ENCODE peak calls at places on chromosomes 3 and 15, in seven cellular contexts. I is A549, U is GM12891, Q is tibial nerve, P is Peyer's patch, T is ovary, M is stomach. R is an unnamed sample.
A peak's percentile ranks its signal among the peaks of the same experiment; 100 is the strongest.

GRCh38 chr15:44537728-44538240 is 837 bp downstream of the EIF3J start:
- DNase-seq in P (no peak), Q (peak; percentile 9), I (peak; percentile 25), M (no peak), U (no peak), T (no peak), R (no peak)

GRCh38 chr3:191915717-191916116 is 454.8 kb downstream of the PYDC2 start:
- DNase-seq in M (no peak), P (no peak), T (no peak), U (no peak), I (no peak), Q (no peak), R (no peak)

GRCh38 chr15:38398134-38398533 is 55.8 kb upstream of the FAM98B start:
- DNase-seq in U (no peak), P (peak; percentile 48), Q (peak; percentile 71), I (no peak), M (no peak), T (peak; percentile 52), R (peak; percentile 52)

GRCh38 chr15:97804950-97805349 is 155.6 kb upstream of the ARRDC4 start:
- DNase-seq in P (no peak), Q (no peak), I (no peak), M (no peak), U (no peak), T (no peak), R (no peak)

GRCh38 chr3:66386925-66387650 is 113.7 kb downstream of the LRIG1 start:
- DNase-seq in I (no peak), U (no peak), M (no peak), P (no peak), Q (no peak), T (no peak), R (no peak)

GRCh38 chr3:13550791-13551360 is 2.0 kb downstream of the FBLN2 start:
- DNase-seq in I (no peak), T (no peak), P (no peak), M (no peak), U (no peak), Q (no peak), R (no peak)

GRCh38 chr15:77419050-77419835 is 661 bp downstream of the PEAK1 start:
- DNase-seq in T (peak; percentile 74), M (peak; percentile 27), P (peak; percentile 65), U (peak; percentile 28), Q (peak; percentile 10), I (peak; percentile 45), R (peak; percentile 54)

GRCh38 chr15:81524496-81524895 is 150.5 kb upstream of the TMC3 start:
- DNase-seq in T (no peak), Q (no peak), M (no peak), U (no peak), P (no peak), I (no peak), R (no peak)

GRCh38 chr3:133934996-133935842 is 39.5 kb upstream of the RAB6B start:
- DNase-seq in M (peak; percentile 23), P (peak; percentile 37), Q (no peak), I (no peak), U (no peak), T (no peak), R (no peak)

GRCh38 chr3:25033407-25034029 is 394.5 kb upstream of the RARB start:
- DNase-seq in P (no peak), I (peak; percentile 60), U (peak; percentile 14), T (no peak), M (peak; percentile 26), Q (peak; percentile 16), R (peak; percentile 72)

GRCh38 chr3:150760431-150761200 is 2.4 kb downstream of the SIAH2 start:
- DNase-seq in T (no peak), P (no peak), I (no peak), M (no peak), U (no peak), Q (no peak), R (no peak)

GRCh38 chr3:150763841-150764483 is 993 bp upstream of the SIAH2 start:
- DNase-seq in T (peak; percentile 71), Q (peak; percentile 50), P (peak; percentile 89), U (no peak), M (peak; percentile 78), I (peak; percentile 64), R (peak; percentile 74)

GRCh38 chr3:150763122-150763840 is at the start of gene SIAH2:
- DNase-seq in I (peak; percentile 93), T (peak; percentile 92), U (peak; percentile 69), Q (peak; percentile 85), M (peak; percentile 93), P (peak; percentile 97), R (peak; percentile 92)

GRCh38 chr3:150761831-150762661 is 923 bp downstream of the SIAH2 start:
- DNase-seq in I (peak; percentile 78), P (peak; percentile 76), U (no peak), M (peak; percentile 64), Q (peak; percentile 65), T (peak; percentile 71), R (peak; percentile 87)

DNA sequence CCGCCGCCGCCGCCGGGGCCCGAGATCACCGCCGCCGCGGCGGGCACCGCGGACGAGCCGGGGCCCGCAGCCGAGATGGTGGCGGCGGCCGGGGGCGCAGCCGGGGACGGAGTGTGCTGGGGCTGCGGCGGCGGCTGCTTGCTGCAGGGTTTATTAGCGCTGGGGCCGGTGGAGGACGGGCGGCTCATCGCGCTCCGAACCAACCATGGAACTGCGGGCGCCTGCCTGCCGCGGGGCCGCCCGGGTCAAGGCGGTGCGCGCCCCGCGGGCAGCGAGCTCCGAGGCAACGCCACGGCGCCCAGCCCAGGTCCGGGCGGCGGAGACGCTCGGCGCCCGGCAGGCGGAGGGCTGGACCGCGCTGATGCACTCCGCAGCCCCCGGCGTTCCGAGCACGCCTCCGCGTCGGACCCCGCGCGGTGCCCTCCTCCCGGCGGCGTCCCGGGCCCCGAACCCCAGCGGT is 277 bp downstream of the SIAH2 start:
- DNase-seq in T (no peak), Q (no peak), I (no peak), M (no peak), U (no peak), P (no peak), R (no peak)
- TF ChIP-seq POLR2A in T (no peak), Q (peak; percentile 99), I (no peak), M (no peak), U (no peak), P (no peak), R (peak; percentile 91)

DNA sequence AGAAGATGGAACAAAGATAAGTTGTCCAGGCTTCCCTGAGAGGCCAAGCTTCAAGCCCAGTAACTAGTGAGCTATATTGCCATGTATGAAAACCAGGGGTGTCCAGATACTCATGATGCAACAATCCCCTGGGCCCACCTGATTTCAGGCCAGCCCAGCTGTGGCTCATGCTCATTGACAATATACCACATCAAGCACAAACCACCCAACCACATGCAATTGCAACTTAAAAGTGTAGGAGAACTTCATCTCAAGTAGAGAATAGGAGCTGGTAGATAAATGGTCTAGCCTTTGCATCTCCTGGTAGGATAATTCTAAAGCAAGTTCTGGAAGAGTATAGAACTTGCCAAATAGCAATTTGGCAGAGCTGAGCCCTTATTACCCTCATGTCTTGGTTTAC is 561.3 kb downstream of the IGSF11 start:
- DNase-seq in P (no peak), M (no peak), Q (no peak), T (no peak), I (no peak), U (no peak), R (no peak)
- TF ChIP-seq POLR2A in P (no peak), M (no peak), Q (no peak), T (no peak), I (no peak), U (no peak), R (no peak)

DNA sequence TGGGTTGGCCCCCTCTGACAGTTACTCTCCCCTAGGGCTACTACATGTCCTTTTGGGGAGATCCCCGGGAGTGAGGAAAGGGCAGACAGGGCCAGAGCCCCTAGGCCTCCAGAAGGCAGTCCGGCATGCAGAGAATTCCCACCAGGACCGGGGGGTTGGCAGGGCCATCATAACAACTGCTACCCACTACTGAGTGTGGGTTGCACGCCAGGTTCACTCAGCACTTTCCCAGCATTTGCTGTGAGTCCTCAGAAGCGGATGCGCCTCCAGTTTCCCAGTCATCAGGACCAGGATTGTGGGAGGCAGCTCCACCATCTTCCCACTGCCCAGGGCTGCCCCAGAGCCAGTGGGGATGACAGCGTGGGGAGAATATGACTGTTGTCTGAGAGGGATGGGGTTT is 51.2 kb upstream of the HERC1 start:
- DNase-seq in Q (no peak), M (no peak), I (no peak), P (no peak), T (no peak), U (no peak), R (no peak)
- TF ChIP-seq POLR2A in Q (no peak), M (no peak), I (no peak), P (no peak), T (no peak), U (no peak), R (no peak)

DNA sequence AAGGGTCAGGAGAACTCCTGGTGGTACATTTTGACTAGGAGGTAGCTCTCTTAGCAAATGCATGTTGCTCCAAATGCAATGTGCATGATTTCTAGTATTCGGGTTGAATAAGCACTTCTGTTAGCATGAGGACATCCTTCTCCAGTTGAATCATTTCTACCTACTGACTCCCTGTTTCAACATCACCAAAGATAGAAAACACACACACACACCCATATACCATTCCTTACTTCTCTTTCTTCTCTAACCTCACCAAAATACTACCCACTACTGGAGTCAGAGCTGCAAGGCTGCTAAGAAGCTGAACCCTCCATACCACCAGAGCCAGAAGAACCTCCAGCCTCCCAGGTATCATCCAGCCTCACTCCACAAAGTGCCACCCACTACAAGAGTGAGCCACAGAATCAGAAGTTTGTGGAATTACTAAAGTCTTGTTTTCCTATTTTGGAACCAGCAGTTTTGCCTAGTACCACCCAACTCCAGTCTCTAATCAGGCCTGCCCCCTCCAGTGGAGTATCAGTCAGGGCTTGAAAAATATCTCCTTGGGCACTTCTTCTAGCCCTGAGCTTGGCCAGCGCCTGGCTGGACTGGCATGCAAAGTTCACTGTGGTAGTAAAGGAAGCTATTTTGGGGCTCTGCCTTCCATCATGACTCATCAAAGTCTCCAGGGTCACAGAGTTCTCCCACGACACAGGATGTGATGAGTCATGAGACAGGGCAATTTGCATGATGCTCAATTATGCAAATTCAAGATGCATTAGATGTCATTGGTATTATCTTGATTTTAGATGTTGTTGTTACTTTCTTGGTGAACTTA is 110.2 kb downstream of the CYP19A1 start:
- DNase-seq in Q (no peak), T (no peak), I (peak; percentile 72), U (peak; percentile 36), P (no peak), M (no peak), R (no peak)
- TF ChIP-seq POLR2A in Q (no peak), T (no peak), I (no peak), U (no peak), P (no peak), M (no peak), R (no peak)

GRCh38 chr3:58335432-58335947 is 2.8 kb downstream of the PXK start:
- DNase-seq in T (no peak), Q (no peak), M (no peak), P (peak; percentile 5), U (no peak), I (no peak), R (no peak)
- TF ChIP-seq POLR2A in T (no peak), Q (no peak), M (no peak), P (no peak), U (no peak), I (no peak), R (no peak)

DNA sequence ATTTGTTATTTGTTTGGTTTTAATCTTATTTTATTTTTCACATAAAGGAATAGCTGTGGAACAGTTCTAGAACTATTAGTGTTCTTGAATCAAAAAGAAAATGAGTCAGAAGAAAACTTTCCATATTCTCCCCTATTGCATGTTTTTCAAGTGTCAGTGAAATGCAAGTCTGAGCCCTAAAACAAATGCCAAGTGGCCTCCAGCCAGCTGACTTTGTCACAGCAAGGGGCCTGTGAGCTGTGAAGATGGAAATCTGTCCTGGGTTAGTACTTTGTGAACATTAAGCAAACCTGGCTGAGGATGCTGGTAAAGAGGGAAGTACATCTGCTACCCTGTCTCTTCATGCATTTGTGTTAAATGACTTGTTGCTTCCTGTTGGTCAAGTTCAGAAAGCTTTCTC is 14.2 kb downstream of the LRRC49 start:
- DNase-seq in P (no peak), U (no peak), M (no peak), T (no peak), Q (no peak), I (no peak), R (no peak)
- TF ChIP-seq POLR2A in P (no peak), U (no peak), M (no peak), T (no peak), Q (no peak), I (no peak), R (no peak)

R was measured in testis.